ENCODE peak calls at places on chromosomes 11 and 22, in seven cellular contexts. One of them, this sample, is unnamed.

GRCh38 chr11:94002226-94002625 is 18.9 kb upstream of the HEPHL1 start:
- DNase-seq in dorsolateral prefrontal cortex: no peak
- DNase-seq in RWPE1: peak
- DNase-seq in fibroblast of lung: peak
- DNase-seq in mammary epithelial cell: peak
- DNase-seq in stomach: no peak
- DNase-seq in esophagus muscularis mucosa: no peak
- DNase-seq in this sample: no peak

GRCh38 chr22:48941903-48942625 is 885.6 kb downstream of the BRD1 start:
- DNase-seq in RWPE1: no peak
- DNase-seq in dorsolateral prefrontal cortex: no peak
- DNase-seq in fibroblast of lung: no peak
- DNase-seq in mammary epithelial cell: no peak
- DNase-seq in stomach: peak
- DNase-seq in esophagus muscularis mucosa: peak
- DNase-seq in this sample: no peak

GRCh38 chr22:40878937-40879336 is 17.0 kb upstream of the DNAJB7 start:
- DNase-seq in esophagus muscularis mucosa: no peak
- DNase-seq in dorsolateral prefrontal cortex: no peak
- DNase-seq in RWPE1: no peak
- DNase-seq in fibroblast of lung: no peak
- DNase-seq in stomach: no peak
- DNase-seq in mammary epithelial cell: no peak
- DNase-seq in this sample: no peak

GRCh38 chr22:35183917-35184316 is 73.4 kb upstream of the HMGXB4 start:
- DNase-seq in esophagus muscularis mucosa: no peak
- DNase-seq in stomach: no peak
- DNase-seq in dorsolateral prefrontal cortex: no peak
- DNase-seq in mammary epithelial cell: no peak
- DNase-seq in fibroblast of lung: no peak
- DNase-seq in RWPE1: no peak
- DNase-seq in this sample: no peak

GRCh38 chr11:27904358-27905055 is 203.4 kb downstream of the KIF18A start:
- DNase-seq in dorsolateral prefrontal cortex: no peak
- DNase-seq in mammary epithelial cell: peak
- DNase-seq in esophagus muscularis mucosa: no peak
- DNase-seq in RWPE1: peak
- DNase-seq in stomach: no peak
- DNase-seq in fibroblast of lung: peak
- DNase-seq in this sample: no peak

GRCh38 chr22:40340044-40340443 is 6.3 kb upstream of the ADSL start:
- DNase-seq in RWPE1: no peak
- DNase-seq in mammary epithelial cell: no peak
- DNase-seq in esophagus muscularis mucosa: no peak
- DNase-seq in dorsolateral prefrontal cortex: no peak
- DNase-seq in stomach: no peak
- DNase-seq in fibroblast of lung: no peak
- DNase-seq in this sample: no peak

GRCh38 chr22:19149047-19149883 is 827 bp downstream of the GSC2 start:
- DNase-seq in RWPE1: no peak
- DNase-seq in stomach: no peak
- DNase-seq in fibroblast of lung: peak
- DNase-seq in esophagus muscularis mucosa: no peak
- DNase-seq in mammary epithelial cell: peak
- DNase-seq in dorsolateral prefrontal cortex: no peak
- DNase-seq in this sample: no peak

GRCh38 chr11:119352857-119353260 is 6.4 kb upstream of the MFRP start:
- DNase-seq in RWPE1: no peak
- DNase-seq in dorsolateral prefrontal cortex: no peak
- DNase-seq in fibroblast of lung: peak
- DNase-seq in stomach: peak
- DNase-seq in mammary epithelial cell: no peak
- DNase-seq in esophagus muscularis mucosa: no peak
- DNase-seq in this sample: peak

GRCh38 chr22:29700949-29701927 is 18.6 kb upstream of the CABP7 start:
- DNase-seq in esophagus muscularis mucosa: no peak
- DNase-seq in stomach: no peak
- DNase-seq in mammary epithelial cell: no peak
- DNase-seq in RWPE1: peak
- DNase-seq in fibroblast of lung: peak
- DNase-seq in dorsolateral prefrontal cortex: no peak
- DNase-seq in this sample: no peak

GRCh38 chr22:19173047-19174035 is 5.2 kb downstream of the SLC25A1 start:
- DNase-seq in fibroblast of lung: no peak
- DNase-seq in dorsolateral prefrontal cortex: no peak
- DNase-seq in stomach: no peak
- DNase-seq in mammary epithelial cell: no peak
- DNase-seq in RWPE1: no peak
- DNase-seq in esophagus muscularis mucosa: no peak
- DNase-seq in this sample: no peak

GRCh38 chr11:116736763-116737162 is 36.0 kb downstream of the BUD13 start:
- DNase-seq in stomach: no peak
- DNase-seq in fibroblast of lung: no peak
- DNase-seq in dorsolateral prefrontal cortex: no peak
- DNase-seq in mammary epithelial cell: no peak
- DNase-seq in RWPE1: no peak
- DNase-seq in esophagus muscularis mucosa: no peak
- DNase-seq in this sample: no peak

GRCh38 chr22:48706934-48707748 is 1120.5 kb downstream of the BRD1 start:
- DNase-seq in stomach: no peak
- DNase-seq in mammary epithelial cell: no peak
- DNase-seq in dorsolateral prefrontal cortex: peak
- DNase-seq in RWPE1: no peak
- DNase-seq in esophagus muscularis mucosa: no peak
- DNase-seq in fibroblast of lung: no peak
- DNase-seq in this sample: no peak

GRCh38 chr11:67312187-67313021 is 9.1 kb downstream of the SSH3 start:
- DNase-seq in fibroblast of lung: no peak
- DNase-seq in dorsolateral prefrontal cortex: no peak
- DNase-seq in RWPE1: peak
- DNase-seq in esophagus muscularis mucosa: no peak
- DNase-seq in mammary epithelial cell: peak
- DNase-seq in stomach: peak
- DNase-seq in this sample: no peak

GRCh38 chr22:50190182-50190951 is 4.7 kb downstream of the TRABD start:
- DNase-seq in mammary epithelial cell: peak
- DNase-seq in esophagus muscularis mucosa: peak
- DNase-seq in fibroblast of lung: peak
- DNase-seq in dorsolateral prefrontal cortex: no peak
- DNase-seq in stomach: peak
- DNase-seq in RWPE1: peak
- DNase-seq in this sample: no peak

GRCh38 chr22:37176464-37177061 is 11.5 kb downstream of the C1QTNF6 start:
- DNase-seq in fibroblast of lung: peak
- DNase-seq in esophagus muscularis mucosa: no peak
- DNase-seq in dorsolateral prefrontal cortex: no peak
- DNase-seq in RWPE1: no peak
- DNase-seq in mammary epithelial cell: no peak
- DNase-seq in stomach: peak
- DNase-seq in this sample: no peak

GRCh38 chr11:82462588-82462987 is 271.1 kb downstream of the FAM181B start:
- DNase-seq in esophagus muscularis mucosa: no peak
- DNase-seq in dorsolateral prefrontal cortex: no peak
- DNase-seq in RWPE1: no peak
- DNase-seq in fibroblast of lung: no peak
- DNase-seq in stomach: no peak
- DNase-seq in mammary epithelial cell: no peak
- DNase-seq in this sample: no peak

GRCh38 chr11:108368134-108368533 is 99.2 kb downstream of the C11orf65 start:
- DNase-seq in mammary epithelial cell: peak
- DNase-seq in esophagus muscularis mucosa: no peak
- DNase-seq in RWPE1: no peak
- DNase-seq in fibroblast of lung: peak
- DNase-seq in dorsolateral prefrontal cortex: no peak
- DNase-seq in stomach: no peak
- DNase-seq in this sample: no peak

DNA sequence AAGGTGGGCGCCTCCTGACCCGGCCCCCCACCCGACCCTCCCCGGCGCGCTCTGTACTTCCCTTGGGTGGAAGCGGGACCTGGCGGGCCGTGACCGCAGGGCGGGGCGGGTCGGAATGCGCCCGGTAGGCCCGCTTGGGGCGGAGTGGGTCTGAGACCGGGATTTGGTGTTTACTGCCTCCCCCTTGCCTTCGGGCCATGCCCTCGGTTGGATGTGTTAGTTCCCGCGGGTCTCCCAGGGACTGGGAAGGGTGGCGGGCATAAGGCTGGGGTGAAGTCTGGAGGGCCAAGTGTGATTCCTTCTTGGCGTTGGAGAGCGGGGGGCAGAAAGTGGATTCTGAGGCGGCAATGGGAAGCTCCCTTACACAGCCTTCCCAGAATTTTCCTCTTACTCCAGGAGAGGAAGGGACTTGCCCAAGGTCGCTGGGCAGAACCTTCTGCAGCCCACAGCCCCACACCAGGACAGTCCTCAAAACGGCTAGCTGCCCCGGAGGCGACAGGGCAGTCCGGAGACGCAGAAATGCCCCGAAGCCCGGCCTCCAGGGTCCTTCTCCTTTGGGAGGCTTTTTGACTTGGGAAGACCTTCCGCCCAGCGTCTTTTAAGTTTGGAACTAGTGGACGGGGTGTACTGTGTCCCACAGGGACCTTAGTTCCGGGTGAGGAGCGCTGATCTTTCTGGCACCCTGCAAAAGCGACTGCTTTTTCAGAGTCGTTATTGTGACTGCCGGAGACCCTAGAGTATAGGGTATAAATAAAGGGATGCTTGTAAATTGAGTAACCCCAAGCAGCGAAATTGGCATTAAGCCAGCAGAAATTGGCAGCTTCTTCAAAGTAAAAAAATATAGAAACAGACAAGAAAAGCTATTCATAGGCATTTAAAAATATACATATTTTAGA is 647 bp downstream of the SWAP70 start:
- DNase-seq in fibroblast of lung: peak
- DNase-seq in RWPE1: peak
- DNase-seq in esophagus muscularis mucosa: no peak
- DNase-seq in dorsolateral prefrontal cortex: no peak
- DNase-seq in mammary epithelial cell: peak
- DNase-seq in stomach: peak
- DNase-seq in this sample: no peak
- H3K27ac ChIP-seq in fibroblast of lung: peak
- H3K27ac ChIP-seq in RWPE1: peak
- H3K27ac ChIP-seq in esophagus muscularis mucosa: peak
- H3K27ac ChIP-seq in dorsolateral prefrontal cortex: peak
- H3K27ac ChIP-seq in mammary epithelial cell: peak
- H3K27ac ChIP-seq in stomach: peak
- H3K27ac ChIP-seq in this sample: peak

GRCh38 chr11:112889446-112889845 is 71.8 kb upstream of the NCAM1 start:
- DNase-seq in mammary epithelial cell: no peak
- DNase-seq in RWPE1: no peak
- DNase-seq in stomach: no peak
- DNase-seq in dorsolateral prefrontal cortex: no peak
- DNase-seq in fibroblast of lung: no peak
- DNase-seq in esophagus muscularis mucosa: no peak
- DNase-seq in this sample: peak
- H3K27ac ChIP-seq in mammary epithelial cell: no peak
- H3K27ac ChIP-seq in RWPE1: no peak
- H3K27ac ChIP-seq in stomach: no peak
- H3K27ac ChIP-seq in dorsolateral prefrontal cortex: peak
- H3K27ac ChIP-seq in fibroblast of lung: no peak
- H3K27ac ChIP-seq in esophagus muscularis mucosa: no peak
- H3K27ac ChIP-seq in this sample: peak

DNA sequence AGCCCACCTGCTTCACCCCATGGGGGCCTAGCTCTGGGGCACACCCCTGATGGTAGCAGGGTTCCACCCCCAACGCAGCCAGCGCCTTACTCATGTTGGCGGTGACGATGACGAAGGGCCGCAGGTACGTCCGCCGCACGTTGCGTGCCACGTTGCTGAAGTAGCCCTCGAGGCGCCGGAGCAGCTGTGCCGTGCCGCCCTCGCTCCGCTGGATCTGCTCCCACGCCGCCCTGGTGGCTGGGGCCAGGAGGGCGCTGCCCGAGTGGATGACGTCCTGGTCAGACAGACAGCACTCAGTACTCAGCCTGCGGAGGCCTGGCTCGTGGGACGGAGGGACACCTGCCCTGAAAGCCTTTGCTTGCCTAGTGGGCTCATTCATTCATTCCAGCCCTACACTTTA is 50.8 kb downstream of the TRMU start:
- DNase-seq in RWPE1: no peak
- DNase-seq in stomach: no peak
- DNase-seq in mammary epithelial cell: no peak
- DNase-seq in dorsolateral prefrontal cortex: no peak
- DNase-seq in fibroblast of lung: no peak
- DNase-seq in esophagus muscularis mucosa: no peak
- DNase-seq in this sample: no peak
- H3K27ac ChIP-seq in RWPE1: no peak
- H3K27ac ChIP-seq in stomach: no peak
- H3K27ac ChIP-seq in mammary epithelial cell: no peak
- H3K27ac ChIP-seq in dorsolateral prefrontal cortex: no peak
- H3K27ac ChIP-seq in fibroblast of lung: no peak
- H3K27ac ChIP-seq in esophagus muscularis mucosa: no peak
- H3K27ac ChIP-seq in this sample: no peak

GRCh38 chr22:21038405-21038804 is 6.0 kb upstream of the SLC7A4 start:
- DNase-seq in stomach: no peak
- DNase-seq in esophagus muscularis mucosa: no peak
- DNase-seq in RWPE1: no peak
- DNase-seq in fibroblast of lung: peak
- DNase-seq in dorsolateral prefrontal cortex: no peak
- DNase-seq in mammary epithelial cell: no peak
- DNase-seq in this sample: no peak
- H3K27ac ChIP-seq in stomach: peak
- H3K27ac ChIP-seq in esophagus muscularis mucosa: no peak
- H3K27ac ChIP-seq in RWPE1: peak
- H3K27ac ChIP-seq in fibroblast of lung: peak
- H3K27ac ChIP-seq in dorsolateral prefrontal cortex: no peak
- H3K27ac ChIP-seq in mammary epithelial cell: no peak
- H3K27ac ChIP-seq in this sample: no peak

DNA sequence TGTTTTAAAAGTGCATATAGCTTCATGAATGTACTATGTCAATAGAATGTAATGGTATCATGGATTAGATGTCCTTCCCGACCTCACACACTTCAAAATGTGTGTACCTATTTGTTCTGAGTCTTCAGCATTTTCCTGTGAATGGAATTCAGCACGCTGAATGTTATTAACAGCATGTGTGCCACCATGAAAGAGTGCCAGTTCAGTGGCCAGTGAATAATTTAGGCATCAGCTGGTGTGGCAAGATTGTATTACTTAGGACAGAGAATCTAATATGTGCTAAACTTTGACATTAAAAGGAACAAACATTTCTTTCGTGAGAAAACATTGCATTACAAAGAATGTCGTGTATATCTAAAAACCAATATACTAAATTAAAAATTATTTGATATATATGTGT is 46.4 kb downstream of the HIPK3 start:
- DNase-seq in RWPE1: no peak
- DNase-seq in esophagus muscularis mucosa: no peak
- DNase-seq in mammary epithelial cell: no peak
- DNase-seq in stomach: no peak
- DNase-seq in dorsolateral prefrontal cortex: no peak
- DNase-seq in fibroblast of lung: no peak
- DNase-seq in this sample: no peak
- H3K27ac ChIP-seq in RWPE1: no peak
- H3K27ac ChIP-seq in esophagus muscularis mucosa: no peak
- H3K27ac ChIP-seq in mammary epithelial cell: no peak
- H3K27ac ChIP-seq in stomach: no peak
- H3K27ac ChIP-seq in dorsolateral prefrontal cortex: no peak
- H3K27ac ChIP-seq in fibroblast of lung: no peak
- H3K27ac ChIP-seq in this sample: no peak

DNA sequence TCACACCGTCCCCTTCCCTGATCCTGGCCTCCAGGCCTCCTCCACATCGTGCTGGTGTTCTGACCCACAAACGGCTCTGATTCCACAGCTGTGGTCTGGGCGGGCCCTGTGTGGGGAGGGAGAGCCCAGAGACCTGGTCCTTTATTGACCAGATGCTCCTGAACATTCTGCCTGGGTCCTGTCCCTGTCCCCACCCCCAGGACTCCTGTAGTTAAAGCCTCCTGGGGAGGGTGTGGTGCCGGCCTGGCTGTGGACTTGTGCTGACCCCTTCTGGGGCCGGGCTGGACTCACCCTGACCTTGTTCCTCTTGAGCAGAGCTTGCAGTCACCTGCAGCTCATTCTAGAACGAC is 128.7 kb downstream of the CTTN start:
- DNase-seq in dorsolateral prefrontal cortex: no peak
- DNase-seq in stomach: no peak
- DNase-seq in mammary epithelial cell: no peak
- DNase-seq in fibroblast of lung: no peak
- DNase-seq in esophagus muscularis mucosa: no peak
- DNase-seq in RWPE1: no peak
- DNase-seq in this sample: no peak
- H3K27ac ChIP-seq in dorsolateral prefrontal cortex: no peak
- H3K27ac ChIP-seq in stomach: no peak
- H3K27ac ChIP-seq in mammary epithelial cell: no peak
- H3K27ac ChIP-seq in fibroblast of lung: no peak
- H3K27ac ChIP-seq in esophagus muscularis mucosa: no peak
- H3K27ac ChIP-seq in RWPE1: no peak
- H3K27ac ChIP-seq in this sample: no peak